ENCODE peak calls at places on chromosomes 1 and 21, in seven cellular contexts. D is globus pallidus; X is osteocyte; Q is hippocampal formation; U is progenitor cell of endocrine pancreas; R is adipocyte; N is stimulated activated CD8-positive, alpha-beta memory T cell treated with anti-CD3 and anti-CD28 coated beads, Interleukin-7, amount 100 ng/mL, for 1 hour. O is an unnamed sample.

GRCh38 chr1:170354216-170354615 is 177.8 kb upstream of the GORAB start:
- DNase-seq in D (no peak), Q (no peak), N (no peak), U (no peak), R (no peak), X (no peak), O (no peak)

GRCh38 chr21:16608209-16608830 is 878.5 kb downstream of the USP25 start:
- DNase-seq in X (no peak), U (no peak), N (no peak), D (no peak), R (no peak), Q (no peak), O (no peak)

GRCh38 chr1:151401125-151401788 is 1.9 kb downstream of the PSMB4 start:
- DNase-seq in D (no peak), Q (no peak), R (peak), U (no peak), N (no peak), X (no peak), O (no peak)

GRCh38 chr1:16124377-16125087 is 31.3 kb downstream of the EPHA2 start:
- DNase-seq in U (no peak), R (no peak), X (peak), N (no peak), Q (no peak), D (no peak), O (peak)

GRCh38 chr1:38454749-38455441 is 404.7 kb downstream of the RRAGC start:
- DNase-seq in U (no peak), D (no peak), X (peak), Q (no peak), R (no peak), N (no peak), O (no peak)

GRCh38 chr1:53600486-53600885 is 138.5 kb downstream of the GLIS1 start:
- DNase-seq in Q (no peak), D (no peak), U (no peak), N (no peak), X (no peak), R (no peak), O (no peak)

GRCh38 chr1:216904457-216904856 is 181.2 kb upstream of the ESRRG start:
- DNase-seq in R (no peak), Q (no peak), N (no peak), D (no peak), U (no peak), X (no peak), O (no peak)

GRCh38 chr1:80656011-80656627 is 1144.6 kb upstream of the ADGRL2 start:
- DNase-seq in R (peak), N (no peak), X (no peak), D (no peak), Q (no peak), U (peak), O (peak)

GRCh38 chr1:156293098-156293434 is 2.4 kb downstream of the GLMP start:
- DNase-seq in Q (no peak), U (no peak), N (no peak), D (no peak), R (no peak), X (no peak), O (no peak)

GRCh38 chr21:25179116-25179515 is 428.2 kb downstream of the MRPL39 start:
- DNase-seq in X (no peak), R (no peak), D (no peak), N (no peak), Q (no peak), U (no peak), O (no peak)

GRCh38 chr1:17209446-17209845 is 4.5 kb downstream of the PADI1 start:
- DNase-seq in N (no peak), D (no peak), U (no peak), X (no peak), Q (no peak), R (no peak), O (no peak)

GRCh38 chr1:22280526-22280925 is 137.6 kb upstream of the WNT4 start:
- DNase-seq in R (no peak), U (no peak), D (no peak), X (no peak), Q (no peak), N (no peak), O (no peak)

GRCh38 chr1:115507256-115507589 is 134.5 kb upstream of the VANGL1 start:
- DNase-seq in N (no peak), U (no peak), D (peak), Q (no peak), R (peak), X (no peak), O (peak)

GRCh38 chr1:233368784-233369120 is 41.2 kb downstream of the MAP3K21 start:
- DNase-seq in X (no peak), R (no peak), D (no peak), Q (no peak), N (no peak), U (no peak), O (no peak)

GRCh38 chr1:153613406-153613805 is 469 bp upstream of the S100A16 start:
- DNase-seq in D (no peak), N (no peak), Q (no peak), U (no peak), X (no peak), R (no peak), O (no peak)

GRCh38 chr1:32249831-32250525 is 1.1 kb upstream of the LCK start:
- DNase-seq in Q (no peak), D (no peak), U (no peak), X (no peak), R (no peak), N (peak), O (peak)

GRCh38 chr1:151972533-151973270 is 21.0 kb downstream of the S100A10 start:
- DNase-seq in D (no peak), Q (no peak), R (peak), N (no peak), U (no peak), X (no peak), O (no peak)

GRCh38 chr1:13801232-13801631 is 101.2 kb downstream of the PRDM2 start:
- DNase-seq in R (no peak), Q (no peak), D (no peak), N (no peak), U (no peak), X (no peak), O (no peak)

GRCh38 chr1:168054117-168054516 is 82.6 kb downstream of the GPR161 start:
- DNase-seq in Q (peak), U (no peak), R (no peak), D (peak), N (no peak), X (no peak), O (no peak)

GRCh38 chr1:53860967-53861411 is 22.9 kb upstream of the NDC1 start:
- DNase-seq in U (peak), X (no peak), R (peak), D (peak), Q (peak), N (peak), O (peak)

GRCh38 chr1:2210084-2210653 is 15.6 kb upstream of the FAAP20 start:
- DNase-seq in X (peak), U (no peak), R (no peak), N (no peak), D (no peak), Q (no peak), O (no peak)

GRCh38 chr1:92080128-92080985 is at the start of gene BTBD8:
- DNase-seq in N (peak), X (peak), D (peak), U (peak), Q (peak), R (peak), O (peak)

GRCh38 chr1:234613128-234613875 is 3.3 kb upstream of the IRF2BP2 start:
- DNase-seq in N (no peak), U (no peak), D (peak), Q (no peak), X (peak), R (peak), O (no peak)

GRCh38 chr21:33105088-33105487 is 35.1 kb downstream of the OLIG1 start:
- DNase-seq in Q (no peak), D (no peak), R (no peak), N (no peak), X (no peak), U (no peak), O (no peak)

GRCh38 chr1:211613108-211613947 is 34.4 kb upstream of the SLC30A1 start:
- DNase-seq in U (no peak), X (peak), R (peak), N (no peak), D (no peak), Q (peak), O (no peak)

GRCh38 chr1:42674682-42675081 is 7.5 kb upstream of the YBX1 start:
- DNase-seq in U (no peak), D (no peak), R (no peak), N (no peak), Q (no peak), X (no peak), O (no peak)

GRCh38 chr1:93717639-93718038 is 36.0 kb upstream of the BCAR3 start:
- DNase-seq in Q (no peak), U (no peak), X (no peak), N (no peak), R (no peak), D (no peak), O (no peak)

GRCh38 chr1:182563095-182563494 is 26.0 kb downstream of the RNASEL start:
- DNase-seq in U (no peak), Q (no peak), X (no peak), N (no peak), D (no peak), R (no peak), O (no peak)

GRCh38 chr1:42822833-42823392 is 5.7 kb upstream of the SVBP start:
- DNase-seq in Q (no peak), D (no peak), R (peak), X (no peak), N (no peak), U (no peak), O (no peak)

GRCh38 chr21:43191971-43192370 is 23.2 kb downstream of the CRYAA start:
- DNase-seq in R (no peak), N (no peak), Q (no peak), X (no peak), U (no peak), D (no peak), O (no peak)

GRCh38 chr1:53135735-53136114 is 6.7 kb downstream of the SLC1A7 start:
- DNase-seq in N (no peak), U (no peak), X (no peak), D (no peak), R (peak), Q (no peak), O (no peak)

GRCh38 chr1:44084998-44085675 is 33.5 kb upstream of the KLF17 start:
- DNase-seq in R (peak), U (no peak), N (no peak), X (no peak), Q (no peak), D (no peak), O (no peak)